ENCODE peak calls at places on chromosomes 11 and 22, in eight cellular contexts. T is body of pancreas; Y is MM.1S; I is sigmoid colon; D is ovary; Q is GM23248; N is effector memory CD4-positive, alpha-beta T cell; F is CD4-positive, CD25-positive, alpha-beta regulatory T cell. Z is an unnamed sample.

GRCh38 chr22:25827415-25827814 is 85.4 kb downstream of the MYO18B start:
- DNase-seq in T (no peak), Y (no peak), I (no peak), D (no peak), Q (no peak), N (no peak), F (no peak), Z (no peak)

GRCh38 chr11:113431746-113432145 is 43.5 kb downstream of the DRD2 start:
- DNase-seq in T (no peak), Y (no peak), I (peak; percentile 40), D (no peak), Q (no peak), N (no peak), F (no peak), Z (no peak)

GRCh38 chr11:33214187-33214586 is 43.0 kb upstream of the HIPK3 start:
- DNase-seq in T (no peak), Y (no peak), I (no peak), D (no peak), Q (peak; percentile 40), N (no peak), F (no peak), Z (no peak)

GRCh38 chr22:19974233-19974861 is 32.7 kb upstream of the TXNRD2 start:
- DNase-seq in T (peak; percentile 44), Y (peak; percentile 27), I (no peak), D (no peak), Q (peak; percentile 63), N (no peak), F (peak; percentile 45), Z (no peak)

GRCh38 chr11:66543263-66544107 is 2.4 kb downstream of the ZDHHC24 start:
- DNase-seq in T (peak; percentile 24), Y (no peak), I (no peak), D (peak; percentile 67), Q (no peak), N (peak; percentile 60), F (peak; percentile 87), Z (peak; percentile 85)

GRCh38 chr11:34840736-34841386 is 75.3 kb downstream of the APIP start:
- DNase-seq in T (peak; percentile 62), Y (peak; percentile 65), I (no peak), D (no peak), Q (peak; percentile 35), N (peak; percentile 8), F (peak; percentile 59), Z (peak; percentile 26)

GRCh38 chr11:116109228-116109627 is 605.0 kb upstream of the CADM1 start:
- DNase-seq in T (no peak), Y (no peak), I (no peak), D (no peak), Q (peak; percentile 34), N (no peak), F (no peak), Z (no peak)

GRCh38 chr11:62980133-62980760 is 4.5 kb downstream of the SLC22A6 start:
- DNase-seq in T (no peak), Y (no peak), I (no peak), D (no peak), Q (peak; percentile 30), N (no peak), F (no peak), Z (no peak)

GRCh38 chr11:35346472-35347136 is 72.8 kb downstream of the SLC1A2 start:
- DNase-seq in T (no peak), Y (no peak), I (no peak), D (no peak), Q (no peak), N (no peak), F (no peak), Z (no peak)

GRCh38 chr22:24516301-24516737 is 21.2 kb downstream of the UPB1 start:
- DNase-seq in T (no peak), Y (no peak), I (no peak), D (no peak), Q (peak; percentile 92), N (no peak), F (no peak), Z (peak; percentile 57)

GRCh38 chr11:84130646-84131427 is 844.7 kb upstream of the CCDC90B start:
- DNase-seq in T (no peak), Y (no peak), I (no peak), D (no peak), Q (no peak), N (no peak), F (no peak), Z (no peak)

GRCh38 chr11:133833101-133833898 is 12.0 kb downstream of the SPATA19 start:
- DNase-seq in T (no peak), Y (no peak), I (no peak), D (no peak), Q (peak; percentile 25), N (no peak), F (no peak), Z (no peak)

GRCh38 chr11:40252236-40252635 is 1207.2 kb downstream of the LRRC4C start:
- DNase-seq in T (no peak), Y (no peak), I (no peak), D (no peak), Q (no peak), N (no peak), F (no peak), Z (no peak)

GRCh38 chr11:122731500-122731913 is 76.0 kb downstream of the UBASH3B start:
- DNase-seq in T (no peak), Y (peak; percentile 54), I (no peak), D (no peak), Q (peak; percentile 92), N (no peak), F (no peak), Z (no peak)

GRCh38 chr11:69670158-69670845 is 4.9 kb downstream of the LTO1 start:
- DNase-seq in T (peak; percentile 85), Y (peak; percentile 40), I (peak; percentile 92), D (peak; percentile 89), Q (peak; percentile 90), N (peak; percentile 47), F (peak; percentile 49), Z (peak; percentile 56)

GRCh38 chr11:57639321-57640067 is 10.2 kb downstream of the YPEL4 start:
- DNase-seq in T (peak; percentile 11), Y (no peak), I (no peak), D (peak; percentile 45), Q (peak; percentile 23), N (no peak), F (no peak), Z (no peak)

GRCh38 chr11:31779268-31779879 is 31.7 kb downstream of the PAX6 start:
- DNase-seq in T (no peak), Y (no peak), I (no peak), D (no peak), Q (peak; percentile 81), N (no peak), F (no peak), Z (no peak)

GRCh38 chr11:72391638-72392423 is 42.5 kb downstream of the CLPB start:
- DNase-seq in T (no peak), Y (no peak), I (no peak), D (no peak), Q (no peak), N (no peak), F (no peak), Z (peak; percentile 52)
- H3K4me3 ChIP-seq in T (no peak overlapping the region), Y (no peak overlapping the region), I (no peak overlapping the region), D (no peak overlapping the region), Q (no peak overlapping the region), N (no peak overlapping the region), F (no peak overlapping the region), Z (no peak overlapping the region)

GRCh38 chr11:124807201-124807600 is 7.0 kb upstream of the MSANTD2 start:
- DNase-seq in T (no peak), Y (no peak), I (no peak), D (no peak), Q (no peak), N (no peak), F (no peak), Z (no peak)
- H3K36me3 ChIP-seq in T (no peaks in the 10 kb centered on the region), Y (no peaks in the 10 kb centered on the region), I (no peaks in the 10 kb centered on the region), D (no peaks in the 10 kb centered on the region), Q (no peaks in the 10 kb centered on the region), N (no peaks in the 10 kb centered on the region), F (no peaks in the 10 kb centered on the region), Z (no peaks in the 10 kb centered on the region)

GRCh38 chr22:35303029-35303624 is 3.4 kb downstream of the TOM1 start:
- DNase-seq in T (no peak), Y (no peak), I (no peak), D (no peak), Q (peak; percentile 46), N (no peak), F (no peak), Z (no peak)

GRCh38 chr22:35299717-35300497 is at the start of gene TOM1:
- DNase-seq in T (peak; percentile 98), Y (peak; percentile 97), I (peak; percentile 98), D (peak; percentile 96), Q (peak; percentile 99), N (peak; percentile 93), F (peak; percentile 99), Z (peak; percentile 97)

GRCh38 chr22:35305525-35306070 is 5.9 kb downstream of the TOM1 start:
- DNase-seq in T (no peak), Y (no peak), I (no peak), D (no peak), Q (no peak), N (no peak), F (no peak), Z (no peak)

GRCh38 chr22:35299217-35299716 is 427 bp upstream of the TOM1 start:
- DNase-seq in T (peak; percentile 28), Y (peak; percentile 38), I (no peak), D (no peak), Q (peak; percentile 74), N (no peak), F (no peak), Z (no peak)

GRCh38 chr22:35301370-35301874 is 1.7 kb downstream of the TOM1 start:
- DNase-seq in T (peak; percentile 28), Y (no peak), I (peak; percentile 80), D (no peak), Q (peak; percentile 98), N (no peak), F (no peak), Z (no peak)
- H3K4me3 ChIP-seq in T (no peak overlapping the region), Y (no peak overlapping the region), I (peak overlapping the region; percentile 66), D (no peak overlapping the region), Q (peak overlapping the region; percentile 90), N (no peak overlapping the region), F (peak overlapping the region; percentile 70), Z (no peak overlapping the region)

GRCh38 chr11:72720806-72721205 is 31.4 kb downstream of the ARAP1 start:
- DNase-seq in T (peak; percentile 40), Y (no peak), I (no peak), D (no peak), Q (peak; percentile 31), N (no peak), F (no peak), Z (no peak)

GRCh38 chr11:72719144-72719543 is 33.1 kb downstream of the ARAP1 start:
- DNase-seq in T (peak; percentile 61), Y (peak; percentile 89), I (no peak), D (no peak), Q (peak; percentile 30), N (no peak), F (no peak), Z (no peak)

GRCh38 chr11:72719551-72719950 is 32.7 kb downstream of the ARAP1 start:
- DNase-seq in T (no peak), Y (peak; percentile 66), I (no peak), D (no peak), Q (no peak), N (no peak), F (no peak), Z (no peak)

GRCh38 chr11:72721276-72721675 is 30.9 kb downstream of the ARAP1 start:
- DNase-seq in T (no peak), Y (no peak), I (no peak), D (no peak), Q (no peak), N (no peak), F (no peak), Z (no peak)

DNA sequence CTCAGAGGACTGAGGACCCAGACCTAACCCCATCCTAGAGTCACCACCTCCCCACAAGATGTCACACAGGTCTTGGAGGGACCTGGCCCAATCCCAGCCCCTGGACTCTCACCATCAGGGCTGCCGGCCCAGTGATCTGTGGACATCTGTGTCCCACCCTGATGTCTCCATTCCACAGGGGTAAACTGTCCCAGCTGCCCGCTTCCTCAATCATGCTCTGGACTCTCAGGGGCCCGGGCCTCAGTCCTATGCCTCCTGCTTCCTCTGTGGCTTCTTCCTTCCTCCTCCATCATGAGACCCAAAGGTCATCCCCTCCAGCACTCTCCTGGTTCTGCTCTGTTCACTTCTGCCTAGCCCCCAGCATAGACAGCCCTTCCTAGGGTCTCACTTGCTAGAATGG is 32.2 kb downstream of the ARAP1 start:
- DNase-seq in T (no peak), Y (no peak), I (no peak), D (no peak), Q (no peak), N (no peak), F (no peak), Z (no peak)
- H3K36me3 ChIP-seq in T (no peaks in the 10 kb centered on the region), Y (no peaks in the 10 kb centered on the region), I (peaks cover 12% of the 10 kb centered on the region), D (no peaks in the 10 kb centered on the region), Q (no peaks in the 10 kb centered on the region), N (peaks cover 10% of the 10 kb centered on the region), F (peaks cover 23% of the 10 kb centered on the region), Z (peaks cover 15% of the 10 kb centered on the region)